ENCODE peak calls at places on chromosomes 2 and 18, in five cellular contexts. C is GM12878, L is GM23248, B is K562, E is GM23338. M is an unnamed sample.

GRCh38 chr2:239852272-239852671 is 172.9 kb downstream of the NDUFA10 start:
- DNase-seq in C (no peak), L (no peak), B (no peak), E (no peak), M (no peak)

GRCh38 chr2:43707255-43707654 is 31.0 kb upstream of the C1GALT1C1L start:
- DNase-seq in C (no peak), L (peak; percentile 94), B (peak; percentile 22), E (no peak), M (no peak)

GRCh38 chr18:36450264-36450663 is 152.8 kb downstream of the FHOD3 start:
- DNase-seq in C (no peak), L (no peak), B (no peak), E (peak; percentile 33), M (no peak)

GRCh38 chr18:54250846-54251251 is 18.5 kb upstream of the POLI start:
- DNase-seq in C (peak; percentile 54), L (no peak), B (no peak), E (no peak), M (peak; percentile 22)

GRCh38 chr18:31171159-31171839 is 8.6 kb upstream of the DSC1 start:
- DNase-seq in C (no peak), L (no peak), B (no peak), E (no peak), M (no peak)

GRCh38 chr2:172172513-172173217 is 70.0 kb upstream of the DLX2 start:
- DNase-seq in C (no peak), L (peak; percentile 87), B (peak; percentile 69), E (peak; percentile 93), M (peak; percentile 66)

GRCh38 chr2:75788925-75789324 is 78.2 kb upstream of the GCFC2 start:
- DNase-seq in C (no peak), L (no peak), B (no peak), E (no peak), M (no peak)

GRCh38 chr2:20456049-20456665 is 9.3 kb downstream of the RHOB start:
- DNase-seq in C (no peak), L (no peak), B (no peak), E (no peak), M (no peak)

GRCh38 chr18:23532848-23533247 is 29.5 kb downstream of the RMC1 start:
- DNase-seq in C (no peak), L (no peak), B (no peak), E (no peak), M (no peak)

GRCh38 chr18:62420513-62421209 is 95.6 kb downstream of the TNFRSF11A start:
- DNase-seq in C (peak; percentile 62), L (peak; percentile 82), B (peak; percentile 73), E (no peak), M (peak; percentile 30)

GRCh38 chr2:10527585-10527984 is 79.5 kb upstream of the ODC1 start:
- DNase-seq in C (no peak), L (no peak), B (no peak), E (no peak), M (no peak)

GRCh38 chr2:195009202-195009601 is 647.8 kb upstream of the SLC39A10 start:
- DNase-seq in C (no peak), L (peak; percentile 71), B (no peak), E (no peak), M (no peak)

GRCh38 chr2:176680916-176681315 is 411.7 kb downstream of the MTX2 start:
- DNase-seq in C (no peak), L (peak; percentile 79), B (no peak), E (no peak), M (no peak)

GRCh38 chr2:40451926-40452605 is at the start of gene SLC8A1:
- DNase-seq in C (no peak), L (peak; percentile 78), B (no peak), E (peak; percentile 67), M (peak; percentile 38)

GRCh38 chr2:31382452-31383120 is 32.0 kb downstream of the XDH start:
- DNase-seq in C (no peak), L (peak; percentile 43), B (no peak), E (peak; percentile 49), M (no peak)

GRCh38 chr2:229363126-229363814 is 92.2 kb upstream of the PID1 start:
- DNase-seq in C (no peak), L (peak; percentile 61), B (no peak), E (no peak), M (no peak)

GRCh38 chr2:199307461-199307860 is 150.3 kb downstream of the SATB2 start:
- DNase-seq in C (no peak), L (no peak), B (no peak), E (no peak), M (no peak)

GRCh38 chr2:159903404-159904126 is 105.6 kb upstream of the CD302 start:
- DNase-seq in C (no peak), L (peak; percentile 61), B (no peak), E (no peak), M (peak; percentile 73)

GRCh38 chr2:60294901-60295590 is 258.4 kb downstream of the BCL11A start:
- DNase-seq in C (no peak), L (no peak), B (no peak), E (no peak), M (no peak)

GRCh38 chr2:20108655-20109396 is 57.4 kb upstream of the LAPTM4A start:
- DNase-seq in C (no peak), L (peak; percentile 63), B (no peak), E (no peak), M (peak; percentile 26)

GRCh38 chr18:3207565-3207964 is 12.2 kb downstream of the MYOM1 start:
- DNase-seq in C (no peak), L (peak; percentile 62), B (no peak), E (no peak), M (no peak)

GRCh38 chr18:35513181-35513932 is 15.6 kb upstream of the INO80C start:
- DNase-seq in C (no peak), L (peak; percentile 95), B (no peak), E (peak; percentile 34), M (no peak)

GRCh38 chr18:56899660-56900059 is 247.2 kb upstream of the BOD1L2 start:
- DNase-seq in C (no peak), L (no peak), B (no peak), E (no peak), M (no peak)

GRCh38 chr2:10356459-10356851 is 53.8 kb downstream of the HPCAL1 start:
- DNase-seq in C (no peak), L (no peak), B (no peak), E (no peak), M (no peak)

GRCh38 chr2:49044680-49045079 is 109.6 kb downstream of the FSHR start:
- DNase-seq in C (no peak), L (no peak), B (no peak), E (peak; percentile 65), M (peak; percentile 12)

GRCh38 chr2:15808980-15809379 is 131.4 kb upstream of the MYCN start:
- DNase-seq in C (no peak), L (no peak), B (no peak), E (peak; percentile 20), M (no peak)

GRCh38 chr2:8304821-8305766 is 376.8 kb upstream of the ID2 start:
- DNase-seq in C (no peak), L (no peak), B (peak; percentile 31), E (no peak), M (no peak)

GRCh38 chr18:73007195-73007934 is 139.6 kb upstream of the NETO1 start:
- DNase-seq in C (peak; percentile 25), L (no peak), B (no peak), E (no peak), M (no peak)

GRCh38 chr2:29068513-29068912 is 5.8 kb downstream of the PCARE start:
- DNase-seq in C (no peak), L (no peak), B (no peak), E (no peak), M (no peak)

GRCh38 chr18:2104620-2105462 is 466.5 kb downstream of the METTL4 start:
- DNase-seq in C (no peak), L (peak; percentile 59), B (peak; percentile 85), E (peak; percentile 73), M (peak; percentile 43)
- H2AFZ ChIP-seq in C (no peak overlapping the region), L (no peak overlapping the region), B (peak overlapping the region; percentile 10), E (peak overlapping the region; percentile 76), M (no peak overlapping the region)

GRCh38 chr2:238241970-238242369 is 2.1 kb upstream of the HES6 start:
- DNase-seq in C (no peak), L (peak; percentile 33), B (no peak), E (no peak), M (no peak)
- H3K27ac ChIP-seq in C (no peak overlapping the region), L (no peak overlapping the region), B (no peak overlapping the region), E (no peak overlapping the region), M (no peak overlapping the region)

DNA sequence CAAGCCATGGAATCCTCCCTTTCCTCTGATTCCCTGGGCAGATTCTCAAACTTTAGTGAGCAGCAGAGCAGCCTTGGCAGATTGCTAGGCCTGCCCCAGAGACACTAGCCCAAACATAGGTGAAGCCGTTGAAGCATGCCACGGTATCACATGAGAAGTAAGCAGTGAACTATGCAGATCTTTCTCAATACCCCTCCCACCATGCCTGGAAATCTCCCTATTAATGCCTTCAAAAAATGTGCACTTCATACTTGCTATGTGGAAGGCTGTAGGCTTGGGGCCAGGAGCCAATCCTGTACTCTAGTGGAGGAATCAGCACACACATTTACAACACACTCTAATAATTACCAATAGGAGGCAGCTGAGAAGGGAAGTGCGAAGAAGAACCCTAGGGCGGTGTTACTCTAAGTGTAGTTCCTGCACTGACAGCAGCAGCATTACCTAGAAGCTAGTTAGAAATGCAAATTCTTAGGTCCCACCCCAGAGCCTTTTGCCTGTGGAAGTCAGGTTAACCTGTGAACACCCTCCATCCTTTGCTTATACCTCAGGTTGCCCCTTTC is 305.1 kb upstream of the SPRED2 start:
- DNase-seq in C (no peak), L (no peak), B (no peak), E (no peak), M (no peak)
- H2AFZ ChIP-seq in C (no peak overlapping the region), L (no peak overlapping the region), B (peak overlapping the region; percentile 25), E (peak overlapping the region; percentile 45), M (no peak overlapping the region)

GRCh38 chr2:45006942-45007287 is 2.3 kb downstream of the SIX2 start:
- DNase-seq in C (no peak), L (no peak), B (no peak), E (no peak), M (no peak)

GRCh38 chr2:45005261-45006002 is 3.8 kb downstream of the SIX2 start:
- DNase-seq in C (no peak), L (no peak), B (no peak), E (peak; percentile 34), M (no peak)

GRCh38 chr2:45004569-45005181 is 4.6 kb downstream of the SIX2 start:
- DNase-seq in C (no peak), L (peak; percentile 35), B (no peak), E (peak; percentile 74), M (no peak)

GRCh38 chr2:45007356-45007755 is 1.9 kb downstream of the SIX2 start:
- DNase-seq in C (no peak), L (no peak), B (no peak), E (no peak), M (no peak)

DNA sequence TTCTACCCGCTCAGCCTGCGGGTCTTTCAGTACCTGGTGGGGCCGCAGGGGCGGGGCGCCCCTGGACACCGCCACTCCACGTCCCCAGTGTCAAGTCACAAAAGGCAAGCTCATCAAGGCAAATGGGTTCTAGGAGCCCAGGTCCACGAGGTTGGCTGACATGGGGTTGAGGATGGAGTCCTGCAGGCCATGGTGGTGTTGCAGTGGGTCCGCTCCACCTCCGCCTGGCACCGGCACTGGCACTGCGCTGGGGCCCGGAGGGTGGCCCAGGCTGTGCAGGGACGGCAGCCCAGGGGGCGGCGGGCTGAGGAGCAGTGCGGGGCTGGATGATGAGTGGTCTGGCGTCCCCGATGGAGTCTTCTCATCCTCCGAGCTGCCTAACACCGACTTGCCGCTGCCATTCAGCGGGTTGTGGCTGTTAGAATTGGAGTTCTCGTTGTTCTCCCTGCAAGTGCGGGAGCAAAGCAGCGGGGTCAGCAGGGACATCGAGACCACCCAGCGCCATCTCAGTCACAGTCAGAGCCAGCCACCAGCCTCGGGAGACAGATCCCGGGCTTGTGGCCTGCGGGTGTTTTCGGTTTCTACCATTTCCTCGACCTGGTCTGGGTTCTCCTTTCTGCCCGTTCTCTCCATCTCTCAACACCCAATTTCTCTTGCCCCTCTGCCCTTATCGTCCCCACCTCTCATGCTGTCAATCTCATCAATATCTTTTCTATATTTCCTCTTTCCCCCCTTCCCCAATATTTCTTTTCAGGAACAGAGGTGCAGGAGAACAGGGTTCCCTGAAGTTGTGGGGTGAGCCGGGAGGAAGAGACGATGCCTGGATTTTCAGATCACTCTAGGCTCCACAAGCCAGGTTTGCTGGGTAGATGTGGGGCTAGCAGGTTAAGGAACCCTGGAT is 3.0 kb downstream of the SIX2 start:
- DNase-seq in C (no peak), L (no peak), B (no peak), E (peak; percentile 26), M (no peak)
- H3K27ac ChIP-seq in C (no peak overlapping the region), L (no peak overlapping the region), B (no peak overlapping the region), E (no peak overlapping the region), M (no peak overlapping the region)

M was measured in MM.1S.